ENCODE peak calls at places on chromosomes 16 and 17, in four cellular contexts. B is mucosa of descending colon, C is colonic mucosa, P is DND-41. F is an unnamed sample. For H3K4me1, the result is how much of the 10 kb centered on the place peaks cover.

GRCh38 chr17:44829558-44830358 is at the start of gene GJC1:
- DNase-seq in B (no peak), C (no peak), P (peak), F (peak)

GRCh38 chr17:68197091-68197996 is 50.5 kb upstream of the AMZ2 start:
- DNase-seq in B (peak), C (no peak), P (no peak), F (no peak)

GRCh38 chr16:57084257-57084770 is 8.1 kb upstream of the CPNE2 start:
- DNase-seq in B (peak), C (peak), P (peak), F (peak)

GRCh38 chr17:63029520-63029919 is 63.5 kb downstream of the TANC2 start:
- DNase-seq in B (no peak), C (no peak), P (no peak), F (no peak)

GRCh38 chr16:85291302-85292148 is 179.3 kb upstream of the CIBAR2 start:
- DNase-seq in B (peak), C (peak), P (no peak), F (no peak)

GRCh38 chr17:63035271-63035670 is 69.2 kb downstream of the TANC2 start:
- DNase-seq in B (peak), C (no peak), P (no peak), F (no peak)

GRCh38 chr17:39667262-39668140 is 752 bp upstream of the PNMT start:
- DNase-seq in B (peak), C (no peak), P (no peak), F (no peak)

GRCh38 chr17:10844667-10845387 is 6.9 kb upstream of the PIRT start:
- DNase-seq in B (peak), C (peak), P (peak), F (peak)

GRCh38 chr16:22370038-22370541 is 4.3 kb downstream of the CDR2 start:
- DNase-seq in B (no peak), C (no peak), P (no peak), F (no peak)
- H3K4me1 ChIP-seq in B (half or more), C (under half), P (under half), F (under half)

GRCh38 chr16:29743827-29744531 is 1.8 kb downstream of the C16orf54 start:
- DNase-seq in B (no peak), C (peak), P (no peak), F (no peak)

GRCh38 chr16:29745126-29745852 is 501 bp downstream of the C16orf54 start:
- DNase-seq in B (no peak), C (peak), P (peak), F (no peak)

GRCh38 chr16:29744541-29745101 is 1.2 kb downstream of the C16orf54 start:
- DNase-seq in B (no peak), C (no peak), P (peak), F (no peak)

GRCh38 chr16:29742683-29743275 is 3.0 kb downstream of the C16orf54 start:
- DNase-seq in B (no peak), C (peak), P (no peak), F (no peak)

DNA sequence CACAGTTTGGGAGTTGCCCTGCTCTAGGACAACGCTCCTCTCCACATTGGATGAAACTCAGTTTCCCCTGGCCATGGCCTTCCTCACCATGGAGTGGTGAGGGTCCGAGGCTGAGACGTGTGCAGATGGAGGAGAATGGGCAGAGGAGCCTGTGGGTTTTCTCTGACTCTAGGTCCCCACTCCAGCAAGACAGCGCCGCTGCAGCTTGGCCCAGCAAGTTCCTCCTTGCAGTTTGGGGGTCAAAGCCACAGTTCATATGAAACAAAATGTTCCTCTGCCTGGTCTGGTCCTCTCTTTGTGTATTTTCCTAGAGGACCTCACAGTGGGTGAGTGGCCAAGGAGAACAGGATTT is 2.3 kb downstream of the C16orf54 start:
- DNase-seq in B (no peak), C (no peak), P (no peak), F (no peak)
- H3K4me1 ChIP-seq in B (half or more), C (under half), P (under half), F (under half)

GRCh38 chr16:69348222-69348621 is 3.4 kb downstream of the TMED6 start:
- DNase-seq in B (no peak), C (no peak), P (no peak), F (no peak)

GRCh38 chr16:69350536-69351133 is 951 bp downstream of the TMED6 start:
- DNase-seq in B (no peak), C (no peak), P (no peak), F (no peak)

GRCh38 chr16:69346683-69347082 is 4.9 kb downstream of the TMED6 start:
- DNase-seq in B (no peak), C (no peak), P (no peak), F (no peak)

GRCh38 chr16:69349508-69349907 is 2.1 kb downstream of the TMED6 start:
- DNase-seq in B (no peak), C (no peak), P (no peak), F (no peak)

DNA sequence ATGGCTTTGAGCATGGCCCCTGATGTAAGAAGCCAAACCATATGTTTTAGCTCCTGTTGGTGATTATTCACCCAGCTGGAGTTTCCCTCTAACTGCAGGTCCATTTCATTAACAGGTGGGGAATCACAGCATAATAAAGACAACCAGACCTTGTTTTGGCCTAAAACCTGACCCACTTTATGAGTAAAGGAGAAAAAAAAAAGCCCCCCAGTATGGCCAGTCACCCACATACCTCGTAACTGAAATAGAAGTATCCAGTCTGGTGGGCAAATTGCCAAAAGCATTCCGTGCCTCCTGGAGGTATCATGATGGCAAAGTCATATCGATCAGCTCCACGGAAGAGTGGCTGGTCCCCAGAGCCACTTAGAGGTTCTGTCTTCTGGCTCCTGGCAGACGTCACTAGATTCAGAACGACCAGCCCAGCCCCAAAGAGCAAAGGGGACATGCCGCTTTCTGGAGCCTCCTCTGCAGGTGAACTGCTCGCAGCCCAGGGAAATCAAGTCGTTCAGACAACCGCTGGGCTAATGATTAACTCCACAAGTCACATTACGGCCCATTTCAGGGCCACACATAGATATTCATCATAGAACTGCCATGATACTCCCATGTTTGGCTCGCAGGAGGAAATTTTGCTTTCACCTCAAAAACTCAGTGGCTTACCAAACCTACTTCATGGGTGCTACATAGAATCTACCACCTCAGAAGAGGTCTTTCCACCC is at the start of gene TMED6:
- DNase-seq in B (peak), C (peak), P (no peak), F (no peak)
- H3K4me1 ChIP-seq in B (under half), C (under half), P (under half), F (under half)

GRCh38 chr16:7206469-7206868 is 126.2 kb upstream of the RBFOX1 start:
- DNase-seq in B (no peak), C (no peak), P (no peak), F (no peak)

GRCh38 chr16:7211781-7212180 is 120.9 kb upstream of the RBFOX1 start:
- DNase-seq in B (no peak), C (no peak), P (no peak), F (no peak)

DNA sequence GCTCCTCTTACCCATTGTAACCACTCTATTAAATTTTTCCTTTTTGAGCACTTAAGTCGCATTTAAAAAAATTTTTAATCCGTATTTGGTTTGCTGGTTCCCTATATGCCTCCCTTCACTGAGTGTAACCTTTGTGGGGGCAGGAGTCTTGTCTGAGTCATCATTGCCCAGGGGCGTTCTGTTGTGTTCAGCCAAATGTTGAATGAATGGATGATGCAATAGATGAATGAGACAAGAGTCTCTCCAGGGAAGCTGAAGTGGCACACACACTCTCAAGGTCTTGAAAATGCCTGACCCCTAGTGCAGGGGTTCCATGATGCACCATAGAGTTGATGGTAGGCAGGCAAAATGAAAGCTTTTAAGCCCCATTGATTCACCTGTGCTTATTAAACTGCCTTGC is 123.0 kb upstream of the RBFOX1 start:
- DNase-seq in B (no peak), C (no peak), P (no peak), F (no peak)
- H3K4me1 ChIP-seq in B (under half), C (under half), P (under half), F (under half)

DNA sequence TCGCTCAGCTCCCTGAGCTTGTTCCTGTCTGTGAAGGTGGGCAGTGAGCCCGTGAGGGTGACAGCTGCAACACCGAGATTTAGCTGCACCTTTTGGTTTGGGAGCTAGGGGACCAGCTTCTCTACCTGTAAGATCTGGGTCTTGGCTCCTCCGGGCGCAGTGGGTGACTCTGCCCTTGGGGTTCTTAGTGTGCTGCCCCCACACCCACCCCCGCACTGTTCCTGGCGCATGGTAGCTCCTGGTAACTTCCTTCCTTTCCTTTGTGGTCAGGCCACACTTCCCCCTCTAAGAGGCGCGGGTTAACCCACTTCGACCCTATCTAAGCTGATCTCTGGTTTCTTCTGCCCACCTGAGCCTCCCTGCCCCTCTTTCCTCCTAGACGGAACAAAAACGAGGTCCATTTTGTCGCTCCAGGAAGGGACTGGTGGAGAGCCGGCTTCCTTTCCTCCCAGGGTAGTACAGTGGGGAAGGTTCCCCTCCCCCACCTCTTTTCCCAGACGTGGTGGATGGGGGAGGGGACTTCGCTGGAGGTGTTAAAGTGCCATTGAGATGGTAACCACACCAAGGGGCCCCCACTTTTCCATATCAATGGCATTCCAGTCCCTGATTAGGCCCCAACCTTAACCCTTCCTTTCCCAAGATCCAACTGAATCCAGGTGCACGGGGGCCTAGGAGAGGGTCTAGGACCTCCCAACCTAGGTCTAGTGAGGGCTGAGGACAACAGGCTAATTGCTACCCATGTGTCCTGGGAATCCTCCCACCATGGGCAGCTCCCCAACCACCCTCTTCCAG is 4.6 kb upstream of the CLDN9 start:
- DNase-seq in B (no peak), C (no peak), P (peak), F (no peak)
- H3K4me1 ChIP-seq in B (under half), C (under half), P (under half), F (under half)

DNA sequence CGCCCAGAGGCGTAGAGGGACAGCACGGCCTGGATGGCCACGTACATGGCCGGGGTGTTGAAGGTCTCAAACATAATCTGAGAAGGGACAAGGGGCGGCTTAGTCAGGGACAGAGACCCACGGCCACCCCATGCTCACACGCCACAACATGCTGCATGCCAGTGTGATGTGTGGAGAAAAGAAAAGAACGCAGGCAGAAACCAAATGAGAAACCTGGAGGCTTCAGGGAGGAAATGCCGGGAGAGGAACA is 1.1 kb downstream of the ACTG1 start:
- DNase-seq in B (no peak), C (no peak), P (no peak), F (no peak)
- H3K4me1 ChIP-seq in B (under half), C (under half), P (under half), F (under half)

GRCh38 chr17:65022751-65023421 is 33.7 kb downstream of the GNA13 start:
- DNase-seq in B (no peak), C (no peak), P (no peak), F (no peak)

GRCh38 chr17:65023791-65024190 is 32.7 kb downstream of the GNA13 start:
- DNase-seq in B (no peak), C (no peak), P (no peak), F (no peak)

GRCh38 chr17:65020284-65020683 is 36.3 kb downstream of the GNA13 start:
- DNase-seq in B (no peak), C (no peak), P (no peak), F (no peak)

GRCh38 chr17:65025288-65025687 is 31.3 kb downstream of the GNA13 start:
- DNase-seq in B (no peak), C (no peak), P (no peak), F (no peak)

DNA sequence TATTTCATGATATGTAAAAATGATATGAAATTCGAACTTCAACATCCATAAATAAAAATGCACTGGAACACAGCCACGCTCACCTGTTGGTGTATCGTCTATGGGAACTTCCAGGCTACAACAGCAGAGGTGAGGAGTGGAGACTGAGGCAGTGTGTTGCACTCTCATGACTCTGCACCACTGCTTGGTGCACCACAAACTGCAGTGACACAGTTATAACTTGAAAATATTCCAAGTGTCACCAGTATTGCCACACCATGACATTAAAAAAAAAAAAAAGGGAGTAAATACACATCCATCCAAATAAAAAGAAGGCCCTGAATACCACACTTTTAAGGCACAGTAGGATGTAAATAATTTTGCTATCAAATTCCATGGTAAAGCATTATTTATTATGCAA is 34.4 kb downstream of the GNA13 start:
- DNase-seq in B (no peak), C (no peak), P (no peak), F (no peak)
- H3K4me1 ChIP-seq in B (under half), C (under half), P (under half), F (under half)

F was measured in ovary.